ENCODE peak calls at places on chromosomes 7 and 10, in eight cellular contexts. W, C, Y, Q, P, S, A and F are unnamed samples.

GRCh38 chr7:86668315-86668714 is 24.6 kb downstream of the GRM3 start:
- DNase-seq in P (no peak), S (no peak), A (no peak), Y (no peak), C (no peak), Q (no peak), W (no peak), F (no peak)

GRCh38 chr7:2487586-2488271 is 11.5 kb upstream of the GRIFIN start:
- DNase-seq in A (no peak), W (no peak), C (no peak), P (no peak), Q (no peak), Y (no peak), S (no peak), F (no peak)

GRCh38 chr7:21146642-21147423 is 281.1 kb upstream of the SP4 start:
- DNase-seq in P (no peak), Y (no peak), A (no peak), C (no peak), W (no peak), Q (no peak), S (peak; percentile 69), F (no peak)

GRCh38 chr7:111076205-111076604 is 14.7 kb upstream of the LRRN3 start:
- DNase-seq in S (no peak), P (no peak), Y (no peak), W (no peak), Q (no peak), A (no peak), C (no peak), F (no peak)

GRCh38 chr7:155115288-155115687 is 45.2 kb downstream of the HTR5A start:
- DNase-seq in Q (no peak), W (no peak), P (no peak), C (no peak), S (no peak), A (no peak), Y (no peak), F (no peak)

GRCh38 chr7:82665966-82666507 is 222.5 kb upstream of the CACNA2D1 start:
- DNase-seq in W (no peak), P (no peak), S (no peak), Q (no peak), Y (no peak), C (no peak), A (no peak), F (no peak)

GRCh38 chr10:96257944-96258343 is 13.4 kb downstream of the BLNK start:
- DNase-seq in C (no peak), P (no peak), W (no peak), Y (no peak), Q (no peak), S (peak; percentile 22), A (no peak), F (no peak)

GRCh38 chr7:106069471-106070200 is 42.5 kb downstream of the SYPL1 start:
- DNase-seq in P (no peak), A (no peak), Q (no peak), W (no peak), Y (no peak), S (no peak), C (no peak), F (no peak)

GRCh38 chr10:126872768-126873167 is 32.5 kb upstream of the DOCK1 start:
- DNase-seq in A (no peak), Q (no peak), S (no peak), P (no peak), W (no peak), C (no peak), Y (no peak), F (no peak)

GRCh38 chr10:132664407-132664806 is 121.5 kb downstream of the NKX6-2 start:
- DNase-seq in S (no peak), A (no peak), Q (no peak), Y (no peak), P (no peak), C (no peak), W (no peak), F (peak; percentile 36)

GRCh38 chr7:114979388-114979787 is 57.5 kb downstream of the MDFIC start:
- DNase-seq in W (peak; percentile 22), A (no peak), S (no peak), C (no peak), P (no peak), Q (no peak), Y (peak; percentile 52), F (no peak)

GRCh38 chr7:32506266-32507054 is 11.2 kb downstream of the AVL9 start:
- DNase-seq in C (peak; percentile 78), S (no peak), Y (no peak), Q (no peak), A (no peak), W (no peak), P (no peak), F (no peak)

GRCh38 chr10:97689637-97690036 is 2.6 kb upstream of the AVPI1 start:
- DNase-seq in Q (no peak), Y (no peak), C (no peak), W (no peak), P (peak; percentile 35), S (no peak), A (peak; percentile 76), F (peak; percentile 16)

GRCh38 chr10:58384095-58384494 is 1.1 kb upstream of the TFAM start:
- DNase-seq in A (no peak), Q (no peak), P (no peak), W (no peak), S (no peak), Y (no peak), C (no peak), F (no peak)

GRCh38 chr7:112225006-112225405 is 18.5 kb downstream of the ZNF277 start:
- DNase-seq in W (no peak), A (no peak), C (no peak), Q (no peak), Y (no peak), S (no peak), P (no peak), F (no peak)

GRCh38 chr7:26280723-26281122 is 10.9 kb upstream of the SNX10 start:
- DNase-seq in A (no peak), S (no peak), Q (no peak), P (no peak), C (no peak), W (no peak), Y (no peak), F (no peak)

GRCh38 chr7:26280097-26280496 is 11.6 kb upstream of the SNX10 start:
- DNase-seq in Q (no peak), Y (no peak), C (no peak), W (no peak), S (no peak), A (no peak), P (no peak), F (no peak)

GRCh38 chr7:26279405-26279804 is 12.3 kb upstream of the SNX10 start:
- DNase-seq in P (no peak), A (no peak), W (no peak), Y (no peak), S (no peak), Q (no peak), C (no peak), F (peak; percentile 21)

GRCh38 chr7:26278769-26279168 is 12.9 kb upstream of the SNX10 start:
- DNase-seq in A (no peak), W (no peak), C (no peak), Y (no peak), S (no peak), Q (no peak), P (no peak), F (no peak)

GRCh38 chr7:26275213-26275612 is 16.4 kb upstream of the SNX10 start:
- DNase-seq in A (no peak), C (no peak), P (no peak), W (no peak), Y (no peak), Q (no peak), S (no peak), F (no peak)
- TF ChIP-seq POLR2AphosphoS5 in A (no peak), C (no peak), P (no peak), W (no peak), Y (no peak), Q (no peak), S (no peak), F (no peak)

DNA sequence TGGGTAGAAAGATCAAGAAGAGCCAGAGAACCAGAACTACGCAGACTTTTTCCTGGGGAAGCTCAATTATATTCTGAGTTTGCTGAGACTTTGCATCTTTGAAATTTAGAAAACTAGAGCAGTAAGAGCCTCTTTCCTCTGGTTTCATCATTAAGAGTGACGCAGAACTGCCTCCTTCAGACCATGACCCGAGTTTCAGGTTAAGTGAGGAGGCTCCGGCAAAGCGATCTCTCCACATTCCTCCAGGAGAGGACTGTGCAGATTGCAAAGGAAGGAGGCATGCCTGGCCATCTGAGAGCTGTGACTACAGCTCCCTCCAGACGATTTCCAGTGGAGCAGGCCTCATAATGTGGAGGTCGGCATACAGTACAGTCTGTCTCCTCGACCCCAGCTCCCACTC is 115.8 kb upstream of the LANCL2 start:
- DNase-seq in Q (no peak), C (no peak), A (no peak), Y (no peak), P (no peak), S (no peak), W (no peak), F (no peak)
- TF ChIP-seq CTCF in Q (no peak), C (no peak), A (no peak), Y (no peak), P (no peak), S (no peak), W (no peak), F (no peak)

DNA sequence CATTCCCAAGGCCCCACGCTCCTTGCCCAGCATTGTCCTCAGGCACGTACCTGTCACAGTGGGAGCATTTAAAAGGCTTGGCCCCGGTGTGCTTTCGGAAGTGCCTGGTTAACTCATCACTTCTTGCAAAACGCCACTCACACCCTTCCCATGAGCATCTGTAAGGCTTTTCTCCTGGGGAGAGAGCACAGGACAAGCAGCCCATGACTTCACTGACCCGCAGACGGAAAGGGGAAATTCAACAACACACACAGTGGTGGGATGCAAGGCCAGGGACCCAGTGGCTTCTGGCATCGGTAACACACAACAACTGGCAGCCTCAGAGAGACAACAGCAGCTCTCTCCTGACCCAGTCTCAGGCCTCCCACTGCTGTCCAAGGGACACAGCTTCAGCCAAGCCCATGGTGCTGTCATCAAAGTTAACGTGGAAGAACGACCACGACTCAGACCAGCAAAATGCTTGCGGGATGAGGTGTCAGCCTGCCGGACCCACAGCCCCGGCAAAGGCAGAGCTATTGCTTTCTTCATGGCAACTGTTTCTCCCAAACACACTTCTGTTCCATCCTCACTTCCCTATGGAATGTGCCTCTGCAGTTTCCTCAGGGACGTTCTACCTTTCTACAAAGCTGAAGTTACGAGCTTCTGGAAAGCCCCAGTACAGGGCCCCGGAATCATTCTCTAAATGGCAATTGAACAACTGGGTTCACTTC is 4.8 kb downstream of the KLF6 start:
- DNase-seq in W (peak; percentile 69), Q (no peak), Y (no peak), C (no peak), P (no peak), S (no peak), A (no peak), F (peak; percentile 74)
- TF ChIP-seq POLR2AphosphoS5 in W (peak; percentile 60), Q (peak; percentile 52), Y (no peak), C (peak; percentile 70), P (no peak), S (no peak), A (no peak), F (peak; percentile 68)

DNA sequence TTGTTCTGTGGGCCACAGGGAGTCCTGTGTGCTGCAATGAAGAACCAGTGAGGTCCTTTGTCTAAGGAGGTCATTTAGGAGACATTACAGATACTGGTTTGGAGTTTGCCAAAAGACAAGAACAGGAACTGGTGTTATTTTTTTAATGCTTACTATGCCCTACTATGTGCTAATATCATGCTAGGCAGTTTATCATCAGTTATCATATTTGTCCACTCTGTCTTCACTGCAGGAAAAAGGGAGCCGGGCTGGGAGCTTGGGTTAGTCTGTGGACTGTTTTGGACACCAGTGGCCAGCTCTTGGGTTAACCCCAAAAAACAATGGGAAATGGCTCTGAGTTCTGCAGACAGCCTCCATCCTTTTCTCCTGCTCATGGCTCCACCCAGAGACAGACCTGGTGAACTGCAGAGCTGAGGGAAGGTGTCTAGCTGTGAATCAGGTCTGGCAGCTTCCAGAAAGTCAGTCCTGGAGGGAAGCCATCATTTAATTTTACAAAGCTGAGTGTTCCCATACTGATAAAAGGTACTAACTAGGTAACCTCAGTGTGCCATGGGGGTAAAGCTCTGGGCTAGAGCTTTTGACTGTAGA is 101.2 kb upstream of the ZNF746 start:
- DNase-seq in A (no peak), P (peak; percentile 55), Q (no peak), C (peak; percentile 18), S (peak; percentile 56), W (no peak), Y (no peak), F (no peak)
- TF ChIP-seq CTCF in A (no peak), P (peak; percentile 48), Q (peak; percentile 8), C (peak; percentile 66), S (peak; percentile 75), W (no peak), Y (no peak), F (no peak)